ENCODE peak calls at places on chromosomes 7 and 10, in eight cellular contexts. Z, U, N, V, C, A, D and R are unnamed samples.

GRCh38 chr10:95864906-95865813 is 42.6 kb upstream of the CC2D2B start:
- DNase-seq in Z (peak), U (peak), N (peak), V (peak), C (no peak), A (peak), D (no peak), R (no peak)

GRCh38 chr7:140723002-140723401 is 26.5 kb downstream of the NDUFB2 start:
- DNase-seq in Z (no peak), U (no peak), N (no peak), V (no peak), C (no peak), A (peak), D (no peak), R (no peak)

GRCh38 chr7:105224884-105225651 is 163.7 kb downstream of the SRPK2 start:
- DNase-seq in Z (no peak), U (peak), N (peak), V (no peak), C (no peak), A (no peak), D (no peak), R (no peak)

GRCh38 chr7:74027683-74028320 is at the start of gene ELN:
- DNase-seq in Z (peak), U (no peak), N (no peak), V (peak), C (peak), A (no peak), D (peak), R (peak)

GRCh38 chr10:101858723-101859500 is 15.3 kb upstream of the KCNIP2 start:
- DNase-seq in Z (no peak), U (no peak), N (peak), V (no peak), C (no peak), A (no peak), D (no peak), R (no peak)

GRCh38 chr7:76386691-76387260 is 22.7 kb downstream of the SSC4D start:
- DNase-seq in Z (no peak), U (no peak), N (no peak), V (no peak), C (no peak), A (no peak), D (peak), R (no peak)

GRCh38 chr7:97016392-97017196 is 8.0 kb downstream of the DLX5 start:
- DNase-seq in Z (peak), U (no peak), N (no peak), V (no peak), C (no peak), A (no peak), D (no peak), R (peak)

GRCh38 chr7:158279539-158280466 is 307.8 kb downstream of the PTPRN2 start:
- DNase-seq in Z (no peak), U (no peak), N (no peak), V (peak), C (no peak), A (no peak), D (no peak), R (peak)

GRCh38 chr7:132422502-132423101 is 153.7 kb downstream of the PLXNA4 start:
- DNase-seq in Z (no peak), U (no peak), N (no peak), V (no peak), C (no peak), A (no peak), D (peak), R (no peak)

GRCh38 chr7:44658979-44659378 is 52.6 kb downstream of the OGDH start:
- DNase-seq in Z (no peak), U (no peak), N (no peak), V (no peak), C (no peak), A (no peak), D (no peak), R (no peak)

GRCh38 chr10:61633665-61634064 is 29.1 kb upstream of the CABCOCO1 start:
- DNase-seq in Z (no peak), U (no peak), N (no peak), V (no peak), C (no peak), A (no peak), D (no peak), R (no peak)

GRCh38 chr10:122492955-122493597 is 31.7 kb downstream of the HTRA1 start:
- DNase-seq in Z (no peak), U (no peak), N (no peak), V (no peak), C (peak), A (no peak), D (no peak), R (no peak)

GRCh38 chr7:44973610-44974401 is 5.0 kb downstream of the MYO1G start:
- DNase-seq in Z (peak), U (peak), N (no peak), V (peak), C (no peak), A (peak), D (no peak), R (peak)

GRCh38 chr7:135386181-135386580 is 123.7 kb downstream of the CNOT4 start:
- DNase-seq in Z (no peak), U (no peak), N (no peak), V (no peak), C (no peak), A (no peak), D (no peak), R (no peak)

GRCh38 chr10:110137142-110137545 is 70.3 kb upstream of the MXI1 start:
- DNase-seq in Z (peak), U (peak), N (peak), V (no peak), C (no peak), A (no peak), D (no peak), R (no peak)

GRCh38 chr10:43140414-43140813 is 2.2 kb downstream of the CSGALNACT2 start:
- DNase-seq in Z (no peak), U (peak), N (no peak), V (no peak), C (no peak), A (no peak), D (no peak), R (no peak)

GRCh38 chr7:99099499-99100077 is 44.3 kb downstream of the SMURF1 start:
- DNase-seq in Z (no peak), U (peak), N (no peak), V (no peak), C (no peak), A (no peak), D (no peak), R (no peak)

GRCh38 chr7:130421685-130422084 is 19.1 kb downstream of the CEP41 start:
- DNase-seq in Z (peak), U (no peak), N (no peak), V (no peak), C (no peak), A (no peak), D (no peak), R (no peak)

GRCh38 chr7:130423636-130424035 is 17.2 kb downstream of the CEP41 start:
- DNase-seq in Z (no peak), U (no peak), N (no peak), V (no peak), C (no peak), A (no peak), D (no peak), R (no peak)

GRCh38 chr7:130419652-130420051 is 21.2 kb downstream of the CEP41 start:
- DNase-seq in Z (no peak), U (no peak), N (no peak), V (no peak), C (no peak), A (no peak), D (no peak), R (no peak)

GRCh38 chr7:130418306-130418705 is 22.5 kb downstream of the CEP41 start:
- DNase-seq in Z (no peak), U (no peak), N (no peak), V (no peak), C (no peak), A (no peak), D (no peak), R (no peak)

DNA sequence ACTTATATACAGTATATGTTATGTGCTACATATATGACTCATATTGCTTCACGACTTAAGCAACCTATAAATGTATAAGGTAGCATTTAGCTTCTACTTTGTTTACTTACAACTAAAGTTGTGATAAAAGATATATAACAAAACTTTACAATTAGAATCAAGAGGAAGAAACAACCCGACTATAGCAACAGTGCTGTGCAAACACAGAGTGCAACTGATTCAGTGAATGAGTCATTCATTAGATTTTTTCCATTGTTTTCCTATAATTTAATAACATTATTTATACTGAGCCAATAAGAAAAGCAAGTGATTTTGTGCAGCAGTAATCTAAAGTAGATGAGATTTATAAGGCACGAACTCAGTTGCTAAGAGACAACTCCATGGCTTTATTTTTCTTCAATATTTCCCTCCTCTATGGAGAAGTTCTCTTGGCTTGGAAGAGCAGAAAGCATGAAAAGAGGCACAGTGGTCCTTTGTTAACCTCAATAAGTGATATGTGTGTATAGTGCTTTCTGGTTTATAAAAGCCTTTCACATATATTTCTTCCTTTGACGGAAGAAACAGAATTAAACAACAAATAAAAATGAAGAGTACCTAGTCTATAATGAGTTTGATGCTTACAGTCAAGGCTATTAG is 19.8 kb downstream of the CEP41 start:
- DNase-seq in Z (no peak), U (no peak), N (no peak), V (no peak), C (no peak), A (no peak), D (no peak), R (no peak)
- H3K27ac ChIP-seq in Z (peak), U (peak), N (no peak), V (no peak), C (no peak), A (no peak), D (no peak), R (no peak)

DNA sequence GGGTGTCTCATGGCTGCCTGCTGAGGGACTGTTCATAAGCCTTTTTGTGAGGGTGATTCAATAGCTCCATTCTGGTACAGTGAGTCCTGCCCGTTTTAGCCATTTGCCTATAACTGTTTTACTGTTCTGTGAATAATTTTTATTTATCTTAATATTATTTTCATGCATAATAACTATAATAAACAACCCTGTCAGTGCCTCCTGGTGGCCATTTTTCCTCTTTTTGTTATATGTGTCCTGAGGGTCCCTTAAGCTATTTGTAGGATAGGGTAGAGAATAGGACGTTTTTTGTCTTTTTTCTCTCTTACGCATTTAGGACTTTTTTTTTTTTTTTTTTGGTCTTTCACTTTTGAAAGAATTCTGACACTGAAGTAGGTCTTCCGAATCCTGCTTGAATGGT is 2.9 kb downstream of the C1QL3 start:
- DNase-seq in Z (no peak), U (no peak), N (no peak), V (no peak), C (no peak), A (no peak), D (no peak), R (no peak)
- TF ChIP-seq CTCF in Z (peak), U (peak), N (peak), V (no peak), C (peak), A (no peak), D (peak), R (no peak)

GRCh38 chr10:5034588-5034987 is 30.9 kb upstream of the AKR1C2 start:
- DNase-seq in Z (no peak), U (no peak), N (no peak), V (no peak), C (no peak), A (no peak), D (no peak), R (no peak)
- H3K27ac ChIP-seq in Z (no peak), U (peak), N (no peak), V (no peak), C (no peak), A (no peak), D (no peak), R (no peak)

GRCh38 chr7:30906014-30906413 is 5.6 kb upstream of the AQP1 start:
- DNase-seq in Z (no peak), U (no peak), N (no peak), V (no peak), C (peak), A (no peak), D (no peak), R (no peak)
- TF ChIP-seq CTCF in Z (no peak), U (no peak), N (no peak), V (no peak), C (no peak), A (no peak), D (no peak), R (no peak)

GRCh38 chr7:69654849-69655707 is 56.8 kb downstream of the AUTS2 start:
- DNase-seq in Z (no peak), U (no peak), N (no peak), V (no peak), C (no peak), A (no peak), D (no peak), R (no peak)

GRCh38 chr7:69656890-69657289 is 58.6 kb downstream of the AUTS2 start:
- DNase-seq in Z (peak), U (no peak), N (no peak), V (peak), C (no peak), A (no peak), D (peak), R (no peak)

GRCh38 chr7:69656077-69656476 is 57.8 kb downstream of the AUTS2 start:
- DNase-seq in Z (no peak), U (no peak), N (no peak), V (no peak), C (no peak), A (no peak), D (no peak), R (no peak)

GRCh38 chr7:69652947-69653701 is 54.8 kb downstream of the AUTS2 start:
- DNase-seq in Z (no peak), U (no peak), N (no peak), V (no peak), C (no peak), A (no peak), D (no peak), R (no peak)

DNA sequence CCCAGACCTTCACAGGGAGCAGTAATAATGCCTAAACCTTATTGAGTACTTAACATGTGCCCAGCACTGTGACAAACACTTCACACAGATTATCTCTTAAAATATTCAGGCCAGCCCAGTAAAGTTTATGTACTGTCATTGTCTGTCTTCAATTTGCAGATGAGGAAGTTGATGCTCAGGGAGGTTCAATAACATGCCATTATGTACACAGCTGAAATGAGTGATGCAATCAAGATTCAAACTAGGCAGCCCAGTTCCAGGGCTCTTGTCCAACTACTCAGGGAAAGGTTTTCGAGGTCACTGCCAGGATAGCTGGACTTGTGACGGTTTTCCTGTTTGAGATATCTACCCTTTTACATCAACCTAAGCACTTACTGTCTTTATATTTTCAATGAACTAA is 56.1 kb downstream of the AUTS2 start:
- DNase-seq in Z (no peak), U (no peak), N (no peak), V (no peak), C (no peak), A (no peak), D (no peak), R (no peak)
- H3K27ac ChIP-seq in Z (no peak), U (no peak), N (no peak), V (peak), C (peak), A (no peak), D (peak), R (no peak)